ENCODE peak calls at places on chromosomes 1 and 21, in six cellular contexts. U, G, E, D, Q and P are unnamed samples.

GRCh38 chr1:60963167-60963909 is 119.0 kb upstream of the NFIA start:
- DNase-seq in U (no peak), G (no peak), E (no peak), D (no peak), Q (no peak), P (no peak)

GRCh38 chr1:173393655-173393993 is 83.5 kb upstream of the PRDX6 start:
- DNase-seq in U (no peak), G (no peak), E (no peak), D (peak; percentile 12), Q (no peak), P (no peak)

GRCh38 chr1:89762431-89762800 is 58.4 kb upstream of the LRRC8D start:
- DNase-seq in U (no peak), G (no peak), E (no peak), D (no peak), Q (no peak), P (no peak)

GRCh38 chr1:242030071-242030470 is 31.2 kb upstream of the MAP1LC3C start:
- DNase-seq in U (no peak), G (no peak), E (no peak), D (peak; percentile 19), Q (no peak), P (no peak)

GRCh38 chr1:152227310-152227928 is 3.4 kb upstream of the HRNR start:
- DNase-seq in U (no peak), G (no peak), E (no peak), D (peak; percentile 24), Q (no peak), P (no peak)

GRCh38 chr1:39609618-39610331 is 29.7 kb downstream of the HEYL start:
- DNase-seq in U (peak; percentile 18), G (peak; percentile 86), E (peak; percentile 83), D (peak; percentile 69), Q (peak; percentile 87), P (no peak)

GRCh38 chr1:28902738-28903137 is 11.6 kb upstream of the EPB41 start:
- DNase-seq in U (no peak), G (no peak), E (no peak), D (no peak), Q (no peak), P (no peak)

GRCh38 chr1:64515427-64515826 is 45.5 kb downstream of the CACHD1 start:
- DNase-seq in U (peak; percentile 34), G (peak; percentile 64), E (peak; percentile 85), D (no peak), Q (peak; percentile 73), P (no peak)

GRCh38 chr21:46628868-46629267 is 6.6 kb upstream of the PRMT2 start:
- DNase-seq in U (no peak), G (no peak), E (no peak), D (no peak), Q (no peak), P (no peak)

GRCh38 chr1:214525535-214526019 is 25.8 kb downstream of the PTPN14 start:
- DNase-seq in U (no peak), G (no peak), E (no peak), D (no peak), Q (no peak), P (no peak)

GRCh38 chr1:7177438-7178126 is 392.3 kb downstream of the CAMTA1 start:
- DNase-seq in U (no peak), G (no peak), E (no peak), D (no peak), Q (no peak), P (no peak)

GRCh38 chr1:95503371-95504145 is 269.5 kb downstream of the RWDD3 start:
- DNase-seq in U (no peak), G (no peak), E (no peak), D (no peak), Q (no peak), P (no peak)

GRCh38 chr1:95509989-95510388 is 276.0 kb downstream of the RWDD3 start:
- DNase-seq in U (no peak), G (no peak), E (no peak), D (no peak), Q (no peak), P (no peak)

DNA sequence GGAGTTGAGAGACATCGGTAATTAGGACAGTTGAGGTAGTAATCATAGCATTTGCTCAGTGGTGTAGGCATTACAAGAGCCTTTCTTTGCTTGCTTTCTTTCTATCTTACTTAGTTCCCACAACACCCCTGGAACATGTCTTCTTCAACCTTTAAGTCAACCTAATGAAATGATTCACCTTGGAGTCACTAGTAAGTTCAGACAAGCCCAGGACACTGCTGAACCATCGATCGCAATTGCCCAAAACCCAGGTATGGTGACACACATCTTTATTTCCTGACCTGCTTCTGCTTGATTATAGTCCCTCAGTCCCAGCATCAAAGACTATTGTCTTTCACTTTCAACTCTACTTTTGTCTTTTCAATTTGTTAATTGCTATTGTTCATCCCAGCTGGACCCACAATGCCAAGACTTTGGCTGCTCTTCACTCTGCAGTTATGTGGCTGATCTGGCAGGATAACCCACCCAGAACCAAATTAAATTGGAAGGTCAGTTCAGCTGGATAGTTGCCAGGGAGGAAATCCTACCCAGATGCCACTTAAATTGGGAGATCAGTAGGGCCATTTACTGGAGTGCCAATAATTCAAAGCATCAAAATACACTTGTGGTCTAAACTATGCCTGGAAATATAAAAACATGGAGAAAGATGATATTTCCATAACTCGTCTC is 272.9 kb downstream of the RWDD3 start:
- DNase-seq in U (no peak), G (no peak), E (no peak), D (no peak), Q (no peak), P (no peak)
- TF ChIP-seq CTCF in U (no peak), G (no peak), E (no peak), D (no peak), Q (no peak), P (no peak)

GRCh38 chr1:15153184-15153841 is at the start of gene TMEM51:
- DNase-seq in U (peak; percentile 74), G (peak; percentile 83), E (peak; percentile 86), D (peak; percentile 72), Q (peak; percentile 61), P (no peak)
- TF ChIP-seq POLR2A in U (peak; percentile 88), G (peak; percentile 37), E (peak; percentile 32), D (no peak), Q (no peak), P (no peak)

DNA sequence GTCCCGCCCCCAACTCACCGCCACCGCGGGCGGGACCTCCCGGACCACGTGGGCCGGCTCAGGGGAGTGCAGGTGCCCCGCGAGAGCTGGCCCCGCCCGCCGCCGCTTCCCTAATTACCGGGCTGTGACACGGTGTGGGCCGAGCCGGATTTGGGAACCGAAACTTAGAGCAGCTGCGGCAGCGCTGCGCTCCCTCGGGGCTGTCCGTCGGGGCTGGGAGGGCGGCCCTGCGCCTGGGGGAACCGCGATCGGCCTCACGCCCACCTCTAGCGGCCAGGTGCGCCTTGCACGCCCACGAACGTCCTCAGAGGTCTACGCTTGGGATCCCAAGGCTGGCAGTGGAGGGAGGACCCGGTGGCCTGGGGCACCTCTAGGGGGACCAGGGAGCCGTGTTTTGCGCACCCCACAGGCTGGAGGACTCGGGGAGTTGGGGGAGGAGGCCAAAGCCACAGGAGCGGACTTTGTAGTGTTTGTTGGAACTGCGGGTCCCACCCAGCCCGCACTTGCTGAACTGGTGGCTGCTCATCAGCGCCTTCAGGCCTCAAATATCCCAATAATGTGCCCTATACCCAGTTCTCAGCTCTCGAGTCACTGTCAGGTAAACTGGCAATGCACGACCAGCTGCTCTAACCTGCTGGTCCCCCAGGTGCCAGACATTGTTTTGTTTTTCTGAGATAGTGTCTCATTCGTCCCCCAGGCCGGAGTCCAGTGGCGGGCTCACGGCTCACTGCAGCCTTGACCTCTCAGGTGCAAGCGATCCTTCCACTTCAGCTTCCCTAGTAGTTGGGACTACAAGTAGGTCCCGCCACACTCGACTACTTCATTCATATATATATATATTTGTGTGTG is 781 bp upstream of the NADK start:
- DNase-seq in U (peak; percentile 72), G (peak; percentile 79), E (peak; percentile 84), D (no peak), Q (peak; percentile 66), P (peak; percentile 80)
- TF ChIP-seq CTCF in U (no peak), G (no peak), E (no peak), D (peak; percentile 6), Q (no peak), P (peak; percentile 25)

DNA sequence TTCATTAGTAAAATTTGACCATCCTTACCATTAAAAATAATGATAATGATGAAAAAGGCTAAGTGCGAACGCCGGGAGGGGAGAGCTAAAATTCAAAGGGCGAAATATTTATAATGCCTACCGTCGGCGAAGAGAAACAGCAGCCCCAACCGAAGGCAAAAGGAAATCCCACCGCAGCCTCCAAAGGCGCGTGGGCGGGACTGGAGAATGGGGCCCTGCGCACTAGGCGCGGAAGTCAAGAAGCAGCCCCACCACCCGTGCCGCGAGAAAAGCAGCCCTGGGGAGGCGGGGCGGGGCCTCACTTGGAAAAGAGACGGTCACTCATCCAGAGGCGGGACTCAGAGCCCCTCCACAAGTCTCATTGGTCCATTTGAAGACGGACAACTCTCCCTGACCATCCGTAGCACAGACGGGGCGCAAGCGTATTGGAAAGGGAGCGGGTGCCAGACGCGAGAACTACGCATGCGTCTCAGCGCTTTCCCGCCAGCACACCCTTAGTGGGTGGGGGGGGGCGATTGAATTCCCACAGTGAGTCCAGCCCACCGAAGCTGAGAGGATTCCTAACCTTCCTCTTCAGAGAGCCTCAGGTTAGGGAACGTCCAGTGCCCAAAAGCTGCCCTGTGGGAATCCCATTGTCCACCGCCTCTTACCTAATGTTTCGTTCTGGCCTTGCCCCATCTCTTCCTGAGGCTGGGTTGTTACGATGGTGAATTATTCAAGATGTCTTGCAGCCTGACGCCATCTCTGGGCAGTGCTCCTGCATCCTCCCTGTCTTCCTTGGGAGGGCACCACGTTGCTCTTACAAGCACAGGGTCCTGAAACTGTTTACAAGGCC is 19.0 kb downstream of the MTX1 start:
- DNase-seq in U (peak; percentile 98), G (peak; percentile 99), E (peak; percentile 99), D (peak; percentile 99), Q (peak; percentile 99), P (peak; percentile 92)
- TF ChIP-seq POLR2A in U (peak; percentile 75), G (peak; percentile 81), E (peak; percentile 46), D (peak; percentile 82), Q (no peak), P (no peak)

GRCh38 chr1:15141933-15142647 is 11.5 kb upstream of the TMEM51 start:
- DNase-seq in U (peak; percentile 37), G (peak; percentile 64), E (no peak), D (no peak), Q (no peak), P (no peak)
- TF ChIP-seq CTCF in U (no peak), G (no peak), E (no peak), D (no peak), Q (no peak), P (peak; percentile 54)